ENCODE peak calls at places on chromosome 13, in nine cellular contexts. O, T, N, V, E, P, J, C and S are unnamed samples.

GRCh38 chr13:61600360-61601033 is 184.8 kb upstream of the PCDH20 start:
- DNase-seq in O (no peak), T (no peak), N (no peak), V (no peak), E (no peak), P (no peak), J (no peak), C (no peak), S (no peak)

GRCh38 chr13:91398413-91399188 is at the start of gene GPC5:
- DNase-seq in O (peak), T (peak), N (peak), V (peak), E (peak), P (peak), J (peak), C (peak), S (peak)

GRCh38 chr13:112712451-112712881 is 22.6 kb downstream of the ATP11A start:
- DNase-seq in O (no peak), T (no peak), N (no peak), V (no peak), E (no peak), P (no peak), J (no peak), C (no peak), S (peak)

GRCh38 chr13:59946924-59947323 is 216.8 kb downstream of the DIAPH3 start:
- DNase-seq in O (no peak), T (no peak), N (no peak), V (no peak), E (peak), P (no peak), J (no peak), C (no peak), S (no peak)

GRCh38 chr13:20159646-20160345 is 1.1 kb downstream of the GJA3 start:
- DNase-seq in O (no peak), T (no peak), N (no peak), V (no peak), E (peak), P (no peak), J (no peak), C (peak), S (no peak)

GRCh38 chr13:114077938-114078335 is 54.5 kb downstream of the RASA3 start:
- DNase-seq in O (no peak), T (no peak), N (no peak), V (no peak), E (peak), P (no peak), J (peak), C (no peak), S (no peak)

GRCh38 chr13:100290165-100290801 is 201.4 kb downstream of the PCCA start:
- DNase-seq in O (no peak), T (no peak), N (no peak), V (peak), E (peak), P (no peak), J (no peak), C (no peak), S (no peak)

GRCh38 chr13:51977606-51978005 is 33.6 kb downstream of the ATP7B start:
- DNase-seq in O (no peak), T (no peak), N (no peak), V (no peak), E (no peak), P (no peak), J (no peak), C (peak), S (no peak)

GRCh38 chr13:113169277-113170272 is 11.1 kb downstream of the PROZ start:
- DNase-seq in O (no peak), T (peak), N (no peak), V (no peak), E (no peak), P (no peak), J (no peak), C (no peak), S (no peak)

GRCh38 chr13:108220042-108220441 is 1.9 kb downstream of the ABHD13 start:
- DNase-seq in O (no peak), T (no peak), N (no peak), V (no peak), E (peak), P (no peak), J (no peak), C (no peak), S (no peak)

GRCh38 chr13:19071161-19071936 is 110.3 kb downstream of the TUBA3C start:
- DNase-seq in O (no peak), T (no peak), N (no peak), V (no peak), E (no peak), P (no peak), J (no peak), C (no peak), S (no peak)

GRCh38 chr13:91240341-91240740 is 107.1 kb upstream of the MIR17HG start:
- DNase-seq in O (no peak), T (no peak), N (no peak), V (no peak), E (no peak), P (no peak), J (no peak), C (no peak), S (no peak)

GRCh38 chr13:98984118-98984517 is 6.3 kb upstream of the DOCK9 start:
- DNase-seq in O (no peak), T (no peak), N (no peak), V (no peak), E (no peak), P (no peak), J (no peak), C (no peak), S (no peak)

GRCh38 chr13:35797244-35797643 is 320.8 kb upstream of the MAB21L1 start:
- DNase-seq in O (no peak), T (no peak), N (no peak), V (no peak), E (no peak), P (no peak), J (no peak), C (no peak), S (no peak)

GRCh38 chr13:26980099-26981031 is 191.2 kb downstream of the USP12 start:
- DNase-seq in O (no peak), T (no peak), N (no peak), V (no peak), E (no peak), P (no peak), J (no peak), C (no peak), S (no peak)

GRCh38 chr13:75021151-75021550 is 460.8 kb downstream of the TBC1D4 start:
- DNase-seq in O (no peak), T (no peak), N (no peak), V (no peak), E (no peak), P (no peak), J (no peak), C (no peak), S (no peak)

GRCh38 chr13:101977475-101977874 is 424.4 kb downstream of the FGF14 start:
- DNase-seq in O (no peak), T (no peak), N (no peak), V (no peak), E (no peak), P (no peak), J (no peak), C (no peak), S (no peak)

GRCh38 chr13:114024603-114025431 is 50.9 kb upstream of the C13orf46 start:
- DNase-seq in O (no peak), T (no peak), N (peak), V (no peak), E (no peak), P (peak), J (no peak), C (no peak), S (no peak)

GRCh38 chr13:46516624-46517318 is 36.2 kb upstream of the LRCH1 start:
- DNase-seq in O (no peak), T (peak), N (no peak), V (no peak), E (no peak), P (no peak), J (peak), C (no peak), S (no peak)

GRCh38 chr13:109389456-109389855 is 396.9 kb downstream of the IRS2 start:
- DNase-seq in O (no peak), T (no peak), N (no peak), V (no peak), E (no peak), P (no peak), J (no peak), C (peak), S (no peak)

GRCh38 chr13:99434258-99434788 is 66.9 kb upstream of the TM9SF2 start:
- DNase-seq in O (no peak), T (no peak), N (no peak), V (no peak), E (no peak), P (no peak), J (no peak), C (peak), S (no peak)

GRCh38 chr13:109869312-109870237 is 83.2 kb upstream of the IRS2 start:
- DNase-seq in O (peak), T (peak), N (no peak), V (no peak), E (no peak), P (no peak), J (peak), C (peak), S (peak)

GRCh38 chr13:31477961-31478360 is 261.4 kb upstream of the RXFP2 start:
- DNase-seq in O (no peak), T (no peak), N (no peak), V (no peak), E (peak), P (no peak), J (no peak), C (no peak), S (no peak)

GRCh38 chr13:56975647-56976046 is 165.1 kb upstream of the PRR20A start:
- DNase-seq in O (no peak), T (no peak), N (no peak), V (no peak), E (no peak), P (no peak), J (no peak), C (no peak), S (no peak)

GRCh38 chr13:107192289-107192688 is 624.4 kb upstream of the ARGLU1 start:
- DNase-seq in O (no peak), T (no peak), N (no peak), V (no peak), E (peak), P (no peak), J (no peak), C (no peak), S (no peak)

GRCh38 chr13:20128459-20128927 is 32.4 kb downstream of the GJA3 start:
- DNase-seq in O (no peak), T (no peak), N (no peak), V (no peak), E (no peak), P (no peak), J (peak), C (no peak), S (no peak)

GRCh38 chr13:39815345-39816111 is 160.1 kb downstream of the COG6 start:
- DNase-seq in O (no peak), T (no peak), N (no peak), V (no peak), E (peak), P (no peak), J (no peak), C (no peak), S (no peak)

GRCh38 chr13:66665991-66666390 is 564.1 kb downstream of the PCDH9 start:
- DNase-seq in O (peak), T (no peak), N (no peak), V (no peak), E (peak), P (no peak), J (peak), C (peak), S (no peak)

GRCh38 chr13:46495647-46496046 is 57.3 kb upstream of the LRCH1 start:
- DNase-seq in O (no peak), T (no peak), N (no peak), V (no peak), E (no peak), P (no peak), J (no peak), C (no peak), S (no peak)